ENCODE peak calls at places on chromosome 12, in five cellular contexts. R is left ventricle myocardium inferior; N is EL; X is stimulated activated CD8-positive, alpha-beta memory T cell treated with anti-CD3 and anti-CD28 coated beads, Interleukin-7, amount 100 ng/mL, for 48 hours; G is activated T-helper 9 cell treated with anti-CD3 and anti-CD28 coated beads, Interleukin-2, amount 50 U/mL, for 16 hours. Y is an unnamed sample.

GRCh38 chr12:76047060-76047459 is 15.5 kb upstream of the PHLDA1 start:
- DNase-seq in R (no peak), N (no peak), X (no peak), G (no peak), Y (no peak)

GRCh38 chr12:43453761-43454160 is 98.2 kb downstream of the ADAMTS20 start:
- DNase-seq in R (no peak), N (no peak), X (no peak), G (no peak), Y (no peak)

GRCh38 chr12:40829738-40830144 is 137.5 kb downstream of the CNTN1 start:
- DNase-seq in R (no peak), N (no peak), X (no peak), G (no peak), Y (no peak)

GRCh38 chr12:11885261-11886038 is 185.3 kb upstream of the BCL2L14 start:
- DNase-seq in R (no peak), N (peak; percentile 85), X (no peak), G (no peak), Y (no peak)

GRCh38 chr12:114920828-114921579 is 237.0 kb upstream of the TBX3 start:
- DNase-seq in R (no peak), N (peak; percentile 48), X (no peak), G (no peak), Y (no peak)

GRCh38 chr12:116202940-116203339 is 74.6 kb downstream of the MED13L start:
- DNase-seq in R (no peak), N (peak; percentile 45), X (no peak), G (no peak), Y (no peak)

GRCh38 chr12:115871714-115872113 is 405.8 kb downstream of the MED13L start:
- DNase-seq in R (no peak), N (peak; percentile 35), X (no peak), G (no peak), Y (no peak)

GRCh38 chr12:50572275-50572674 is 67.5 kb downstream of the DIP2B start:
- DNase-seq in R (no peak), N (peak; percentile 75), X (no peak), G (no peak), Y (no peak)

GRCh38 chr12:67434653-67435375 is 165.7 kb downstream of the CAND1 start:
- DNase-seq in R (no peak), N (peak; percentile 94), X (no peak), G (no peak), Y (no peak)

GRCh38 chr12:49079796-49080195 is 10.0 kb upstream of the RHEBL1 start:
- DNase-seq in R (no peak), N (no peak), X (no peak), G (no peak), Y (no peak)

GRCh38 chr12:8018666-8019581 is 13.6 kb upstream of the FOXJ2 start:
- DNase-seq in R (no peak), N (peak; percentile 48), X (no peak), G (no peak), Y (no peak)

GRCh38 chr12:109153711-109154434 is 37.5 kb downstream of the ACACB start:
- DNase-seq in R (no peak), N (no peak), X (no peak), G (no peak), Y (no peak)

GRCh38 chr12:100434177-100434576 is 39.5 kb upstream of the NR1H4 start:
- DNase-seq in R (no peak), N (no peak), X (no peak), G (no peak), Y (no peak)

GRCh38 chr12:3698218-3698974 is 54.5 kb downstream of the CRACR2A start:
- DNase-seq in R (no peak), N (peak; percentile 87), X (no peak), G (no peak), Y (no peak)

GRCh38 chr12:3726455-3726854 is 26.5 kb downstream of the CRACR2A start:
- DNase-seq in R (no peak), N (no peak), X (no peak), G (no peak), Y (no peak)

GRCh38 chr12:26118356-26118755 is 6.5 kb downstream of the BHLHE41 start:
- DNase-seq in R (no peak), N (no peak), X (no peak), G (no peak), Y (no peak)

GRCh38 chr12:31900271-31900670 is 58.9 kb upstream of the RESF1 start:
- DNase-seq in R (no peak), N (no peak), X (no peak), G (no peak), Y (no peak)

GRCh38 chr12:79250186-79250585 is 385.6 kb downstream of the SYT1 start:
- DNase-seq in R (no peak), N (peak; percentile 41), X (no peak), G (no peak), Y (no peak)

GRCh38 chr12:6372403-6373003 is 2.9 kb downstream of the SCNN1A start:
- DNase-seq in R (no peak), N (peak; percentile 93), X (no peak), G (no peak), Y (no peak)

GRCh38 chr12:106288510-106289195 is 13.9 kb upstream of the TCP11L2 start:
- DNase-seq in R (no peak), N (peak; percentile 89), X (no peak), G (peak; percentile 23), Y (peak; percentile 8)

GRCh38 chr12:72139411-72139810 is 132.8 kb upstream of the TRHDE start:
- DNase-seq in R (no peak), N (no peak), X (no peak), G (no peak), Y (no peak)

GRCh38 chr12:92879698-92880322 is 49.3 kb downstream of the EEA1 start:
- DNase-seq in R (no peak), N (no peak), X (no peak), G (no peak), Y (no peak)

GRCh38 chr12:41073633-41074576 is 114.2 kb upstream of the PDZRN4 start:
- DNase-seq in R (no peak), N (no peak), X (no peak), G (no peak), Y (no peak)

GRCh38 chr12:6532927-6533652 is 1.2 kb upstream of the GAPDH start:
- DNase-seq in R (peak; percentile 80), N (peak; percentile 93), X (no peak), G (no peak), Y (peak; percentile 34)

GRCh38 chr12:28780096-28780495 is 369.0 kb upstream of the FAR2 start:
- DNase-seq in R (no peak), N (peak; percentile 67), X (no peak), G (no peak), Y (no peak)

GRCh38 chr12:7114851-7115250 is 5.8 kb upstream of the C1RL start:
- DNase-seq in R (no peak), N (no peak), X (no peak), G (no peak), Y (no peak)

GRCh38 chr12:116474331-116474730 is 84.8 kb upstream of the MAP1LC3B2 start:
- DNase-seq in R (no peak), N (no peak), X (no peak), G (no peak), Y (no peak)

GRCh38 chr12:109033239-109034196 is 12.7 kb upstream of the SVOP start:
- DNase-seq in R (no peak), N (no peak), X (no peak), G (no peak), Y (no peak)

GRCh38 chr12:4518106-4518728 is 20.5 kb upstream of the RAD51AP1 start:
- DNase-seq in R (no peak), N (peak; percentile 68), X (no peak), G (no peak), Y (no peak)

GRCh38 chr12:84113666-84114065 is 798.9 kb downstream of the SLC6A15 start:
- DNase-seq in R (no peak), N (peak; percentile 64), X (no peak), G (no peak), Y (no peak)

Y was measured in NK-92 treated with Interleukin-12 subunit alpha and Interleukin-12 subunit beta, amount 100 ng/mL, for 24 hours.